ENCODE peak calls at places on chromosomes 13 and 19, in five cellular contexts. U, F, J, Q and W are unnamed samples.

GRCh38 chr13:113151745-113152707 is 6.4 kb upstream of the PROZ start:
- DNase-seq in U (peak; percentile 66), F (peak; percentile 54), J (no peak), Q (no peak), W (no peak)

GRCh38 chr13:62906896-62907295 is 1491.2 kb upstream of the PCDH20 start:
- DNase-seq in U (no peak), F (no peak), J (no peak), Q (no peak), W (no peak)

GRCh38 chr13:68927387-68928026 is 1180.1 kb upstream of the ATXN8OS start:
- DNase-seq in U (no peak), F (peak; percentile 59), J (no peak), Q (no peak), W (peak; percentile 6)

GRCh38 chr19:45643024-45643926 is 4.1 kb upstream of the EML2 start:
- DNase-seq in U (peak; percentile 89), F (peak; percentile 96), J (peak; percentile 91), Q (peak; percentile 76), W (peak; percentile 99)

GRCh38 chr13:73720216-73720840 is 413.9 kb downstream of the KLF12 start:
- DNase-seq in U (no peak), F (no peak), J (no peak), Q (no peak), W (no peak)

GRCh38 chr13:75365724-75366173 is 116.2 kb downstream of the TBC1D4 start:
- DNase-seq in U (no peak), F (no peak), J (no peak), Q (no peak), W (no peak)

GRCh38 chr13:112771877-112772538 is 82.2 kb downstream of the ATP11A start:
- DNase-seq in U (no peak), F (no peak), J (no peak), Q (no peak), W (no peak)

GRCh38 chr19:33634361-33635091 is 12.8 kb downstream of the CHST8 start:
- DNase-seq in U (peak; percentile 16), F (no peak), J (no peak), Q (no peak), W (no peak)

GRCh38 chr13:59274958-59275727 is 888.6 kb downstream of the DIAPH3 start:
- DNase-seq in U (no peak), F (no peak), J (no peak), Q (no peak), W (no peak)